ENCODE peak calls at places on chromosome 10, in nine cellular contexts. O, V, T, X, W, K, C, Q and M are unnamed samples.

GRCh38 chr10:86971146-86971991 is 3.1 kb downstream of the ADIRF start:
- DNase-seq in O (peak), V (no peak), T (peak), X (peak), W (peak), K (peak), C (peak), Q (no peak), M (peak)

GRCh38 chr10:59317066-59317465 is 45.3 kb downstream of the FAM13C start:
- DNase-seq in O (no peak), V (no peak), T (no peak), X (no peak), W (no peak), K (no peak), C (no peak), Q (no peak), M (no peak)

GRCh38 chr10:119301397-119301796 is 94.0 kb downstream of the GRK5 start:
- DNase-seq in O (peak), V (no peak), T (no peak), X (no peak), W (no peak), K (peak), C (no peak), Q (no peak), M (no peak)

GRCh38 chr10:107244122-107244521 is 79.6 kb upstream of the SORCS1 start:
- DNase-seq in O (no peak), V (no peak), T (no peak), X (no peak), W (no peak), K (no peak), C (no peak), Q (no peak), M (no peak)

GRCh38 chr10:58870070-58870469 is 306.4 kb upstream of the PHYHIPL start:
- DNase-seq in O (no peak), V (no peak), T (no peak), X (no peak), W (no peak), K (no peak), C (no peak), Q (no peak), M (no peak)

GRCh38 chr10:114767101-114767588 is 54.4 kb upstream of the FHIP2A start:
- DNase-seq in O (peak), V (no peak), T (no peak), X (no peak), W (peak), K (no peak), C (peak), Q (no peak), M (peak)

GRCh38 chr10:120599202-120599724 is 142.2 kb downstream of the PLPP4 start:
- DNase-seq in O (no peak), V (no peak), T (no peak), X (no peak), W (no peak), K (peak), C (no peak), Q (no peak), M (no peak)

GRCh38 chr10:46323176-46323575 is 36.4 kb downstream of the ANTXRL start:
- DNase-seq in O (no peak), V (no peak), T (no peak), X (peak), W (no peak), K (no peak), C (no peak), Q (no peak), M (no peak)

GRCh38 chr10:69780070-69780469 is 21.6 kb upstream of the COL13A1 start:
- DNase-seq in O (no peak), V (no peak), T (no peak), X (no peak), W (no peak), K (no peak), C (no peak), Q (no peak), M (no peak)

GRCh38 chr10:85524001-85524400 is 842.6 kb downstream of the GRID1 start:
- DNase-seq in O (no peak), V (no peak), T (no peak), X (no peak), W (no peak), K (no peak), C (no peak), Q (no peak), M (peak)

GRCh38 chr10:127148066-127148932 is 48.1 kb downstream of the INSYN2A start:
- DNase-seq in O (peak), V (peak), T (no peak), X (peak), W (peak), K (no peak), C (peak), Q (no peak), M (peak)

GRCh38 chr10:127151541-127151940 is 44.9 kb downstream of the INSYN2A start:
- DNase-seq in O (peak), V (peak), T (no peak), X (no peak), W (no peak), K (no peak), C (no peak), Q (no peak), M (peak)

GRCh38 chr10:127148933-127149220 is 47.5 kb downstream of the INSYN2A start:
- DNase-seq in O (peak), V (peak), T (no peak), X (peak), W (peak), K (no peak), C (peak), Q (no peak), M (peak)

GRCh38 chr10:127150136-127150535 is 46.3 kb downstream of the INSYN2A start:
- DNase-seq in O (peak), V (no peak), T (no peak), X (no peak), W (no peak), K (no peak), C (no peak), Q (no peak), M (no peak)

GRCh38 chr10:127149613-127150081 is 46.7 kb downstream of the INSYN2A start:
- DNase-seq in O (peak), V (no peak), T (no peak), X (no peak), W (no peak), K (no peak), C (peak), Q (no peak), M (no peak)
- TF ChIP-seq CTCF in O (no peak), V (no peak), T (no peak), X (no peak), W (no peak), K (no peak), C (no peak), Q (no peak), M (no peak)

GRCh38 chr10:13001041-13001886 is at the start of gene CCDC3:
- DNase-seq in O (no peak), V (no peak), T (peak), X (peak), W (no peak), K (peak), C (no peak), Q (peak), M (no peak)

GRCh38 chr10:13003781-13004180 is 2.3 kb upstream of the CCDC3 start:
- DNase-seq in O (no peak), V (no peak), T (no peak), X (peak), W (no peak), K (no peak), C (no peak), Q (no peak), M (no peak)

GRCh38 chr10:13000431-13000830 is 1.1 kb downstream of the CCDC3 start:
- DNase-seq in O (no peak), V (no peak), T (no peak), X (no peak), W (no peak), K (peak), C (no peak), Q (no peak), M (no peak)

GRCh38 chr10:13003004-13003403 is 1.5 kb upstream of the CCDC3 start:
- DNase-seq in O (peak), V (no peak), T (no peak), X (no peak), W (peak), K (no peak), C (peak), Q (no peak), M (peak)

GRCh38 chr10:13001887-13002212 is 337 bp upstream of the CCDC3 start:
- DNase-seq in O (no peak), V (no peak), T (no peak), X (no peak), W (no peak), K (no peak), C (no peak), Q (no peak), M (no peak)
- H3K4me3 ChIP-seq in O (peak), V (peak), T (peak), X (peak), W (peak), K (peak), C (peak), Q (no peak), M (no peak)

GRCh38 chr10:97888641-97889262 is 39.1 kb downstream of the GOLGA7B start:
- DNase-seq in O (peak), V (peak), T (no peak), X (peak), W (no peak), K (peak), C (peak), Q (peak), M (peak)
- TF ChIP-seq CTCF in O (no peak), V (peak), T (no peak), X (peak), W (no peak), K (no peak), C (no peak), Q (no peak), M (no peak)

DNA sequence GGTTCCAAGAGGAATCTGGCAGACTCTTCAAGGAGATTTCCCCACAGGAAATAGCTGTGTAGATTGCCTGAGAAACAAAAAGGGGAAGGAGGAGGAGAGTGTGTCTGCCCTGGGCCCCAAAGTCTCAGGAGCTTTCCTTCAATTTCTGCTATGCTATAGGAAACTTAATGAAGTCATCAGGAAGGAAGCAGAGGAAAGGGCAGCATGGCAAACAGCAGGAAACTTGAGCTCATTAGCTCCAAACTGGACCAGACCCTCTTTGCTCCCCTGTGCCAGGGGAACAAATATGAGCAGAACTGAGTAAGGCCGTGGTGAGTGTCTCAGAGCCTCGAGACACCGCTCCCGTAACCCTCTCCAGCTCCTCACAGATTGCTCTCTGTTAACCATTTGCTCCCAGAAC is 4.8 kb upstream of the KCNIP2 start:
- DNase-seq in O (no peak), V (no peak), T (no peak), X (peak), W (no peak), K (no peak), C (peak), Q (no peak), M (peak)
- H3K4me3 ChIP-seq in O (no peak), V (no peak), T (no peak), X (no peak), W (no peak), K (no peak), C (no peak), Q (no peak), M (no peak)